ENCODE peak calls at places on chromosomes 3 and 15, in six cellular contexts. P, H, E, Y, J and T are unnamed samples.

GRCh38 chr3:127656906-127657305 is 15.8 kb upstream of the ABTB1 start:
- DNase-seq in P (no peak), H (no peak), E (no peak), Y (no peak), J (no peak), T (no peak)

GRCh38 chr15:76235186-76235826 is 76.0 kb downstream of the ETFA start:
- DNase-seq in P (no peak), H (no peak), E (no peak), Y (no peak), J (no peak), T (no peak)

GRCh38 chr3:128050597-128050996 is 1.6 kb upstream of the SEC61A1 start:
- DNase-seq in P (no peak), H (no peak), E (no peak), Y (no peak), J (no peak), T (no peak)

GRCh38 chr15:44029003-44029402 is 166.1 kb downstream of the FRMD5 start:
- DNase-seq in P (no peak), H (no peak), E (no peak), Y (no peak), J (no peak), T (no peak)

GRCh38 chr15:33149919-33150318 is 44.6 kb downstream of the FMN1 start:
- DNase-seq in P (no peak), H (no peak), E (no peak), Y (no peak), J (no peak), T (no peak)

GRCh38 chr3:77456881-77457280 is 417.0 kb downstream of the ROBO2 start:
- DNase-seq in P (no peak), H (no peak), E (no peak), Y (no peak), J (no peak), T (no peak)

GRCh38 chr3:60555704-60556340 is 695.4 kb downstream of the FHIT start:
- DNase-seq in P (no peak), H (no peak), E (no peak), Y (no peak), J (no peak), T (no peak)

GRCh38 chr3:87503901-87504498 is 227.6 kb upstream of the POU1F1 start:
- DNase-seq in P (peak; percentile 41), H (no peak), E (no peak), Y (no peak), J (no peak), T (no peak)

GRCh38 chr15:79901958-79902357 is 5.1 kb upstream of the MTHFS start:
- DNase-seq in P (no peak), H (no peak), E (no peak), Y (no peak), J (no peak), T (no peak)

GRCh38 chr3:187839422-187839821 is 94.2 kb upstream of the BCL6 start:
- DNase-seq in P (no peak), H (no peak), E (no peak), Y (no peak), J (no peak), T (no peak)

GRCh38 chr3:128011140-128011539 is 41.1 kb upstream of the SEC61A1 start:
- DNase-seq in P (peak; percentile 18), H (peak; percentile 34), E (no peak), Y (no peak), J (peak; percentile 89), T (no peak)

GRCh38 chr15:77974416-77975331 is 102.8 kb downstream of the TBC1D2B start:
- DNase-seq in P (no peak), H (no peak), E (no peak), Y (no peak), J (peak; percentile 52), T (no peak)

GRCh38 chr3:122457706-122458105 is 41.8 kb upstream of the WDR5B start:
- DNase-seq in P (no peak), H (no peak), E (no peak), Y (no peak), J (no peak), T (no peak)

GRCh38 chr3:123798540-123798939 is 85.6 kb downstream of the MYLK start:
- DNase-seq in P (no peak), H (no peak), E (no peak), Y (no peak), J (no peak), T (no peak)

GRCh38 chr3:71127463-71128243 is 455.9 kb downstream of the FOXP1 start:
- DNase-seq in P (no peak), H (no peak), E (no peak), Y (no peak), J (no peak), T (no peak)

GRCh38 chr15:85470549-85471271 is 90.3 kb downstream of the AKAP13 start:
- DNase-seq in P (no peak), H (no peak), E (no peak), Y (no peak), J (no peak), T (no peak)

GRCh38 chr3:38276081-38276916 is 5.8 kb upstream of the SLC22A14 start:
- DNase-seq in P (no peak), H (no peak), E (no peak), Y (no peak), J (no peak), T (no peak)

GRCh38 chr3:163071684-163072083 is 1575.1 kb downstream of the OTOL1 start:
- DNase-seq in P (no peak), H (no peak), E (no peak), Y (no peak), J (no peak), T (no peak)

GRCh38 chr15:35329993-35330695 is 215.8 kb downstream of the DPH6 start:
- DNase-seq in P (no peak), H (no peak), E (no peak), Y (no peak), J (no peak), T (no peak)

GRCh38 chr3:107458871-107459270 is 63.9 kb upstream of the BBX start:
- DNase-seq in P (no peak), H (no peak), E (no peak), Y (no peak), J (no peak), T (no peak)

GRCh38 chr15:62847900-62848489 is 194.6 kb upstream of the TPM1 start:
- DNase-seq in P (peak; percentile 35), H (peak; percentile 71), E (peak; percentile 38), Y (no peak), J (no peak), T (peak; percentile 22)

GRCh38 chr3:188286087-188286513 is 132.1 kb downstream of the LPP start:
- DNase-seq in P (no peak), H (peak; percentile 44), E (no peak), Y (no peak), J (no peak), T (no peak)

GRCh38 chr15:90594297-90594696 is 64.6 kb downstream of the CRTC3 start:
- DNase-seq in P (peak; percentile 83), H (peak; percentile 88), E (peak; percentile 55), Y (peak; percentile 78), J (peak; percentile 62), T (no peak)

GRCh38 chr15:67322481-67322880 is 67.9 kb downstream of the IQCH start:
- DNase-seq in P (no peak), H (no peak), E (no peak), Y (no peak), J (no peak), T (no peak)

GRCh38 chr3:40186508-40186907 is 123.0 kb upstream of the EIF1B start:
- DNase-seq in P (no peak), H (no peak), E (no peak), Y (no peak), J (no peak), T (no peak)

GRCh38 chr3:194054540-194054939 is 81.4 kb upstream of the HES1 start:
- DNase-seq in P (no peak), H (no peak), E (no peak), Y (no peak), J (no peak), T (no peak)

GRCh38 chr15:50248994-50249586 is 16.4 kb downstream of the HDC start:
- DNase-seq in P (no peak), H (no peak), E (no peak), Y (no peak), J (no peak), T (no peak)

GRCh38 chr3:177385831-177386301 is 188.6 kb upstream of the TBL1XR1 start:
- DNase-seq in P (no peak), H (no peak), E (no peak), Y (no peak), J (no peak), T (no peak)

GRCh38 chr3:128425142-128425845 is 41.4 kb downstream of the DNAJB8 start:
- DNase-seq in P (no peak), H (no peak), E (no peak), Y (no peak), J (peak; percentile 62), T (no peak)

GRCh38 chr3:52098108-52098507 is 41.7 kb upstream of the DUSP7 start:
- DNase-seq in P (no peak), H (no peak), E (no peak), Y (no peak), J (no peak), T (no peak)

GRCh38 chr15:99703603-99704443 is 29.4 kb downstream of the LYSMD4 start:
- DNase-seq in P (no peak), H (no peak), E (no peak), Y (no peak), J (no peak), T (no peak)

GRCh38 chr3:120693439-120694172 is 11.6 kb upstream of the HGD start:
- DNase-seq in P (no peak), H (no peak), E (no peak), Y (no peak), J (no peak), T (peak; percentile 79)

GRCh38 chr3:127420355-127420655 is 132.5 kb upstream of the PRR20G start:
- DNase-seq in P (no peak), H (peak; percentile 4), E (no peak), Y (no peak), J (no peak), T (no peak)

GRCh38 chr3:80338366-80338765 is 570.6 kb upstream of the ROBO1 start:
- DNase-seq in P (no peak), H (no peak), E (no peak), Y (no peak), J (no peak), T (no peak)

GRCh38 chr3:107441617-107442016 is 64.4 kb downstream of the CCDC54 start:
- DNase-seq in P (no peak), H (no peak), E (no peak), Y (no peak), J (no peak), T (no peak)

GRCh38 chr3:158731938-158732855 is at the start of gene RARRES1:
- DNase-seq in P (no peak), H (peak; percentile 68), E (no peak), Y (no peak), J (peak; percentile 84), T (no peak)